ENCODE peak calls at places on chromosome 2, in seven cellular contexts. Q, W, L, M, K, I and A are unnamed samples.

GRCh38 chr2:130150181-130151144 is 5.6 kb upstream of the CCDC74B start:
- DNase-seq in K (no peak), I (no peak), M (no peak), Q (no peak), L (no peak), W (no peak), A (no peak)

GRCh38 chr2:37740330-37740729 is 68.9 kb upstream of the CDC42EP3 start:
- DNase-seq in K (no peak), Q (no peak), W (no peak), L (no peak), M (no peak), I (no peak), A (no peak)

GRCh38 chr2:111663471-111663951 is 220.5 kb downstream of the ANAPC1 start:
- DNase-seq in Q (no peak), W (no peak), L (no peak), M (no peak), I (peak), K (no peak), A (no peak)

GRCh38 chr2:190451561-190452176 is 43.5 kb downstream of the MFSD6 start:
- DNase-seq in I (peak), Q (no peak), L (no peak), M (no peak), K (no peak), W (no peak), A (no peak)

GRCh38 chr2:227890495-227891079 is 19.2 kb downstream of the DAW1 start:
- DNase-seq in L (peak), M (peak), Q (peak), I (peak), W (no peak), K (peak), A (no peak)

GRCh38 chr2:173187911-173188788 is 112.5 kb downstream of the MAP3K20 start:
- DNase-seq in I (peak), Q (no peak), K (no peak), W (no peak), M (no peak), L (no peak), A (no peak)

GRCh38 chr2:65292461-65293127 is 65.0 kb downstream of the ACTR2 start:
- DNase-seq in W (peak), K (no peak), M (no peak), I (no peak), Q (no peak), L (no peak), A (no peak)

GRCh38 chr2:111622859-111623258 is 261.1 kb downstream of the ANAPC1 start:
- DNase-seq in L (no peak), M (no peak), K (no peak), I (peak), Q (no peak), W (no peak), A (no peak)